ENCODE peak calls at places on chromosomes 13 and 19, in four cellular contexts. P is H1, V is HepG2, O is GM12878. T is an unnamed sample.

GRCh38 chr13:27200413-27201066 is 28.9 kb upstream of the USP12 start:
- DNase-seq in O (no peak), P (no peak), V (no peak), T (no peak)

GRCh38 chr19:18002347-18002850 is 5.6 kb upstream of the ARRDC2 start:
- DNase-seq in P (no peak), O (no peak), V (no peak), T (no peak)

GRCh38 chr13:52832268-52832667 is 16.2 kb downstream of the PCDH8 start:
- DNase-seq in V (no peak), P (no peak), O (no peak), T (no peak)

GRCh38 chr13:27339299-27339698 is 68.7 kb downstream of the RASL11A start:
- DNase-seq in P (peak; percentile 77), V (peak; percentile 60), O (no peak), T (peak; percentile 36)

GRCh38 chr13:83906240-83906820 is 24.1 kb upstream of the SLITRK1 start:
- DNase-seq in V (no peak), P (no peak), O (no peak), T (no peak)

GRCh38 chr19:51145926-51146493 is 3.9 kb downstream of the SIGLEC7 start:
- DNase-seq in P (no peak), V (no peak), O (no peak), T (no peak)

GRCh38 chr19:41998246-41999020 is 4.4 kb upstream of the ATP1A3 start:
- DNase-seq in P (peak; percentile 91), V (peak; percentile 17), O (no peak), T (peak; percentile 33)

GRCh38 chr13:100566543-100566942 is 22.0 kb downstream of the GGACT start:
- DNase-seq in V (no peak), P (no peak), O (no peak), T (no peak)

GRCh38 chr19:42653841-42654240 is 59.1 kb upstream of the CEACAM8 start:
- DNase-seq in O (no peak), V (no peak), P (no peak), T (no peak)

GRCh38 chr13:70178346-70178745 is 70.1 kb upstream of the KLHL1 start:
- DNase-seq in P (no peak), O (no peak), V (no peak), T (no peak)

GRCh38 chr19:46660601-46661019 is 372 bp downstream of the DACT3 start:
- DNase-seq in V (no peak), O (no peak), P (no peak), T (no peak)

GRCh38 chr13:39578821-39579291 is 24.1 kb downstream of the LHFPL6 start:
- DNase-seq in O (no peak), P (no peak), V (no peak), T (no peak)

GRCh38 chr19:7701654-7702457 is at the start of gene FCER2:
- DNase-seq in V (peak; percentile 39), O (peak; percentile 99), P (no peak), T (no peak)

GRCh38 chr19:13748169-13748884 is 16.0 kb upstream of the MRI1 start:
- DNase-seq in P (peak; percentile 47), O (no peak), V (no peak), T (no peak)

GRCh38 chr19:29564574-29565005 is 38.8 kb downstream of the VSTM2B start:
- DNase-seq in P (no peak), O (no peak), V (no peak), T (no peak)

GRCh38 chr19:49875801-49876421 is 1.2 kb downstream of the AKT1S1 start:
- DNase-seq in V (peak; percentile 51), O (no peak), P (peak; percentile 76), T (no peak)

GRCh38 chr13:63700366-63700765 is 2284.7 kb upstream of the PCDH20 start:
- DNase-seq in O (no peak), P (no peak), V (no peak), T (peak; percentile 6)

GRCh38 chr13:51237887-51238286 is 15.7 kb downstream of the FAM124A start:
- DNase-seq in V (no peak), O (no peak), P (no peak), T (no peak)

GRCh38 chr13:80173224-80173623 is 167.7 kb downstream of the SPRY2 start:
- DNase-seq in O (no peak), P (no peak), V (no peak), T (no peak)

GRCh38 chr13:99285432-99286182 is 21.6 kb downstream of the GPR183 start:
- DNase-seq in P (no peak), O (no peak), V (peak; percentile 42), T (no peak)

DNA sequence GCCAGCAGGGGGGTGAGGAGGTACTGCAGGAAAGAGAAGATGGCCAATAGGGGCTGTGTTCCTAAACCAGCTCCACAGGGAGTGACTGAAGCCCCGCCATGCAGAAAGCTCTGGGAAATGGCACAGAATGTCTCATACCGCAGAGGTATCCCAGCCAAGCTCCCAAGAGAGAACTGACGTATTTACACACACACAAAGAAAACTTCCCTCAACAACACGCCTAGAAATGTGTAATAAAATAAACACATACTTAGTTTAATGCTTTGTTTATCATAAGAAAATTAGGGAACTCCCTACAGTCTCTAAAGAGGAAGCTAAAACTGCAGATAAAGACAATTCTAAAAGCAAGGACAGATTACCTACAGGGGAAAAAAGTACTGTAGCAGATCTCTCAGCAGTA is 40.0 kb downstream of the ESD start:
- DNase-seq in O (no peak), P (no peak), V (no peak), T (no peak)
- H3K4me1 ChIP-seq in O (no peaks in the 10 kb centered on the region), P (no peaks in the 10 kb centered on the region), V (peaks cover 17% of the 10 kb centered on the region), T (no peaks in the 10 kb centered on the region)

GRCh38 chr19:55000761-55001160 is 34.6 kb downstream of the NLRP2 start:
- DNase-seq in O (no peak), P (no peak), V (no peak), T (no peak)

GRCh38 chr19:54995561-54995960 is 29.4 kb downstream of the NLRP2 start:
- DNase-seq in V (no peak), O (no peak), P (no peak), T (no peak)
- TF ChIP-seq SUZ12 in V (no peak), O (no peak), P (no peak), T (no peak)

DNA sequence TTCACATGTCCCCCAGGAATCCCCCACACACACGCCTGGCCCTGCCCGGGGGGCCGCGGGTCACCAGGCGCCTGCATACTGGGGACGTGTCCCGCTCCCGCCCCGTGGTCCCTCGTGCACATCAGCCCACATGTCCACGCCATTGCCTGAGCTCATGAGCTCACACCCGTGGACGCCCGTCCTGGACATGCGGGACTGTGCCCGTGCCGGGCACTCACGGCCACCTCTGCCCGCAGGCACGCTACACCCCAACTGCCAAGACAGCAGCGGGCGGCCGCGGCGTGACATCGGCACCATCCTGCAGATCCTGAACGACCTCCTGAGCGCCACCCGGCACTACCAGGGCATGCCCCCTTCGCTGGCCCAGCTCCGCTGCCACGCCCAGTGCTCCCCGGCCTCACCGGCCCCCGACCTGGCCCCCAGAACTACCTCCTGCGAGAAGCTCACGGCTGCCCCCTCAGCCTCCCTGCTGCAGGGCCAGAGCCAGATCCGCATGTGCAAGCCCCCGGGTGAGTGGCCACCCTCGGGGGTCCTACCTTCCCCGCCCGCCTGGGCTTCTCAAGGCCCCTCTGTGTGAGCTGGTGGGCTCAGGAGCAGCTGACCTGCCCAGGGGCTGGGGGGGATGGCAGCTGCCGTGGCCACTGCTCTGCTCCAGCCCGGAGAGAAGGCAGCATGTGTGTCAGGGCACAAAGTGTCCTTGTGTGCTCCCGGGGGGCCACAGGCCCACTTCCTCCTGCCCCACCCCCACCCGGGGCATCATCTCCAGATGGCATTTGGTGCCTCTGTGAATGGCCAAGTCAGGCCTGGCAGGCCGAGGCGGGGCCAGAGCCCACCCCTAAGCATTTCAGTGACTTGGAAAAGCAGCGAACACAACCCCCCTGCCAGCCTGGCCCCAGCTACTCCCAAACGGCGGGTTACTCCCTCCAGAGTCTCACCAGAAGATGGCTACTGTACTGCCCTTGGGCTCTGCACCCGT is 7.1 kb downstream of the MIDN start:
- DNase-seq in V (no peak), O (no peak), P (no peak), T (no peak)
- H3K9ac ChIP-seq in V (no peak overlapping the region), O (no peak overlapping the region), P (no peak overlapping the region), T (peak overlapping the region; percentile 42)

GRCh38 chr19:6274756-6275155 is 5.0 kb downstream of the MLLT1 start:
- DNase-seq in V (no peak), P (no peak), O (no peak), T (no peak)
- H3K4me1 ChIP-seq in V (peaks cover 66% of the 10 kb centered on the region), P (peaks cover 22% of the 10 kb centered on the region), O (peaks cover 9% of the 10 kb centered on the region), T (peaks cover 50% of the 10 kb centered on the region)

T was measured in NT2/D1.